ENCODE peak calls at places on chromosomes 5 and 9, in eight cellular contexts. Y, Z, G, M, C, J, K and L are unnamed samples.

GRCh38 chr5:10556331-10556807 is 7.5 kb upstream of the ANKRD33B start:
- DNase-seq in Y (no peak), Z (peak; percentile 88), G (peak; percentile 73), M (no peak), C (peak; percentile 85), J (no peak), K (no peak), L (no peak)

GRCh38 chr9:88278036-88278435 is 110.2 kb upstream of the SPIN1 start:
- DNase-seq in Y (no peak), Z (no peak), G (no peak), M (no peak), C (no peak), J (no peak), K (no peak), L (no peak)

GRCh38 chr9:68705636-68706578 is 867 bp downstream of the PIP5K1B start:
- DNase-seq in Y (peak; percentile 60), Z (no peak), G (no peak), M (peak; percentile 70), C (no peak), J (peak; percentile 84), K (peak; percentile 17), L (no peak)

GRCh38 chr5:40781843-40782409 is 16.2 kb downstream of the PRKAA1 start:
- DNase-seq in Y (no peak), Z (peak; percentile 76), G (no peak), M (no peak), C (no peak), J (no peak), K (no peak), L (no peak)

GRCh38 chr9:127347831-127348699 is 48.9 kb upstream of the SLC2A8 start:
- DNase-seq in Y (peak; percentile 20), Z (peak; percentile 77), G (peak; percentile 59), M (no peak), C (peak; percentile 16), J (no peak), K (no peak), L (peak; percentile 25)

GRCh38 chr9:18490591-18491370 is 16.8 kb downstream of the ADAMTSL1 start:
- DNase-seq in Y (no peak), Z (peak; percentile 100), G (peak; percentile 72), M (no peak), C (peak; percentile 8), J (no peak), K (no peak), L (peak; percentile 86)

GRCh38 chr9:71643330-71643729 is 125.0 kb downstream of the CEMIP2 start:
- DNase-seq in Y (no peak), Z (no peak), G (no peak), M (no peak), C (no peak), J (no peak), K (no peak), L (no peak)

GRCh38 chr9:31137151-31137849 is 1247.1 kb upstream of the ACO1 start:
- DNase-seq in Y (no peak), Z (peak; percentile 82), G (peak; percentile 73), M (no peak), C (peak; percentile 45), J (no peak), K (no peak), L (no peak)

GRCh38 chr5:168312606-168313297 is 21.3 kb downstream of the WWC1 start:
- DNase-seq in Y (no peak), Z (peak; percentile 23), G (no peak), M (no peak), C (no peak), J (no peak), K (no peak), L (no peak)

GRCh38 chr5:159210306-159210722 is 961 bp upstream of the RNF145 start:
- DNase-seq in Y (peak; percentile 28), Z (no peak), G (peak; percentile 54), M (no peak), C (peak; percentile 30), J (no peak), K (no peak), L (no peak)

GRCh38 chr9:89974582-89974981 is 369.8 kb downstream of the GADD45G start:
- DNase-seq in Y (no peak), Z (no peak), G (no peak), M (no peak), C (no peak), J (no peak), K (no peak), L (no peak)

GRCh38 chr9:89975586-89975985 is 370.8 kb downstream of the GADD45G start:
- DNase-seq in Y (no peak), Z (no peak), G (no peak), M (no peak), C (no peak), J (no peak), K (no peak), L (no peak)

GRCh38 chr9:89975024-89975423 is 370.2 kb downstream of the GADD45G start:
- DNase-seq in Y (no peak), Z (no peak), G (no peak), M (no peak), C (no peak), J (no peak), K (no peak), L (no peak)

GRCh38 chr9:89982016-89982415 is 377.2 kb downstream of the GADD45G start:
- DNase-seq in Y (no peak), Z (no peak), G (no peak), M (no peak), C (no peak), J (no peak), K (no peak), L (no peak)

DNA sequence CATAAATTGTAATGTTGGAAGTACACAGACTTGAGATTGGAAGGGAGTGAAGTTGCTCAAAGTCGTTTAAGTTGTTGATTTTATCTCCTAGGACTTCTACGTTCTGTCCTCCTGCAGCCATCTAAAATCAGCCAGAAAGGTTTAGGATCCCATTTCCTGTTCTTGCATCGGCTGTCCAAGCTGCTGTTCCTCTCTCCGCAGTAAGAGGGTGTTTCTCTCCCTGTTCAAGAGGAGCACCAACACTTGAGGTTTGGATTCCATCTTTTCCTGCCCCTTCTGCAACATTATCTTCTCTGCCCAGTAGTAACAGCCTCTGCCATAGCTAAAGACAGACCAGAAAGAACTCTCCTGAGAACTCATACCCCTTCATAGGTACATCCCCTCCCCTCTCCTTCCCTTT is 373.4 kb downstream of the GADD45G start:
- DNase-seq in Y (no peak), Z (no peak), G (peak; percentile 36), M (no peak), C (no peak), J (no peak), K (no peak), L (no peak)
- TF ChIP-seq CTCF in Y (no peak), Z (peak; percentile 38), G (no peak), M (no peak), C (no peak), J (no peak), K (peak; percentile 26), L (peak; percentile 33)

GRCh38 chr5:132736853-132737833 is at the start of gene KIF3A:
- DNase-seq in Y (peak; percentile 100), Z (peak; percentile 92), G (peak; percentile 100), M (peak; percentile 99), C (peak; percentile 97), J (peak; percentile 99), K (peak; percentile 91), L (peak; percentile 81)
- TF ChIP-seq CTCF in Y (no peak), Z (no peak), G (no peak), M (no peak), C (no peak), J (peak; percentile 12), K (peak; percentile 18), L (no peak)

GRCh38 chr5:136132557-136133415 is at the start of gene SMAD5:
- DNase-seq in Y (peak; percentile 98), Z (peak; percentile 94), G (peak; percentile 99), M (peak; percentile 99), C (peak; percentile 94), J (peak; percentile 99), K (peak; percentile 97), L (peak; percentile 91)
- TF ChIP-seq CTCF in Y (no peak), Z (no peak), G (no peak), M (no peak), C (no peak), J (no peak), K (no peak), L (no peak)

DNA sequence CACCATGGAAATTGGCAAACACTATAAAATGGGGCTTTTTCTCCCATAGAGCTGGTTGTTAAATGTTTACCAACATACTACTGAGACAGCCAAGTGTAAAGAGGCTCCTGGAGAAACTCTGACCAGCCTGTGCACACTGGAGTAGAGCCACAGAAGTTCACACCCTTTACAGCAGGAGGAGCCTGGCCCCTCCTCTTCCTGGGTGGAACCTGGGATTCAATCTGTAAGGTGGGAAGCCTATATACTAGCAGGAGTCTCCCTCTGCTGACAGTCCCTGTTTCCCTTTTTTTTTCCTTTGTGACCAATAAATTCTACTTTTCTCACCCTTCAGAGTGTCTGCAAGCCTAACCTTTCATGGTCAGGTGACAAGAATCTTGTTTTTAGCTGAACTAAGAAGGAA is 10.4 kb upstream of the SLC30A5 start:
- DNase-seq in Y (no peak), Z (no peak), G (peak; percentile 26), M (no peak), C (peak; percentile 25), J (no peak), K (no peak), L (no peak)
- TF ChIP-seq CTCF in Y (peak; percentile 4), Z (no peak), G (no peak), M (no peak), C (peak; percentile 46), J (no peak), K (no peak), L (no peak)

GRCh38 chr9:91949946-91950664 is at the start of gene ROR2:
- DNase-seq in Y (peak; percentile 81), Z (peak; percentile 54), G (peak; percentile 58), M (peak; percentile 78), C (no peak), J (peak; percentile 95), K (peak; percentile 91), L (no peak)
- TF ChIP-seq CTCF in Y (peak; percentile 61), Z (peak; percentile 20), G (peak; percentile 85), M (peak; percentile 38), C (no peak), J (no peak), K (peak; percentile 83), L (peak; percentile 23)

GRCh38 chr5:132489871-132490483 is 596 bp downstream of the IRF1 start:
- DNase-seq in Y (peak; percentile 79), Z (peak; percentile 56), G (peak; percentile 43), M (peak; percentile 83), C (no peak), J (peak; percentile 93), K (no peak), L (no peak)
- TF ChIP-seq CTCF in Y (peak; percentile 48), Z (no peak), G (peak; percentile 52), M (no peak), C (no peak), J (no peak), K (peak; percentile 25), L (peak; percentile 28)

GRCh38 chr9:104780796-104781395 is 17.0 kb downstream of the NIPSNAP3B start:
- DNase-seq in Y (peak; percentile 14), Z (peak; percentile 56), G (peak; percentile 63), M (no peak), C (no peak), J (no peak), K (no peak), L (peak; percentile 24)
- TF ChIP-seq CTCF in Y (peak; percentile 54), Z (peak; percentile 55), G (peak; percentile 80), M (peak; percentile 11), C (peak; percentile 66), J (no peak), K (peak; percentile 43), L (peak; percentile 63)

DNA sequence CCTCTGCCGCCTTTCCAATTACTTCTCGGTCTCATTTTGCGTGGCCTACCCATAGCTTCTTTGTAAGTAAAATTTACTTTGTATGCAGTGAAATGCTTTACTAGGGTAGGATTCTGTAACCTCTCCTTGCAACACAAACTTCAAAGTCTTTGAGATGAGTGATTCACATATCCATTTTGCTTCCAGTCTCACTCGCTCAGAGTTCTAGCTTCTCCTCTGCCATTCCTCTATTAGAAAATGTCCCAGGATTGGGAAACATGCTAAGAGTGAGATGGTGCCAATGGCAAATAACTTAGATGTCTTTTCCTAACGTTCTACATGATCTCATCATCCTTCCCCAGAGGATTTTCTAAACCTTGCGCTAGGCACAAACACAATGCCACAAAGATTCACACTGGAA is 270.5 kb upstream of the SLC30A5 start:
- DNase-seq in Y (no peak), Z (no peak), G (no peak), M (no peak), C (no peak), J (no peak), K (no peak), L (no peak)
- TF ChIP-seq CTCF in Y (no peak), Z (no peak), G (no peak), M (no peak), C (no peak), J (no peak), K (no peak), L (no peak)